ENCODE peak calls at places on chromosomes 12 and 14, in ten cellular contexts. D, A, E, C, Q, J, W, F, H and N are unnamed samples.

GRCh38 chr12:94171595-94171930 is 23.2 kb downstream of the PLXNC1 start:
- DNase-seq in C (no peak), D (no peak), J (no peak), Q (peak), W (no peak), A (peak), H (no peak), E (no peak), F (no peak), N (no peak)

GRCh38 chr12:94644141-94644575 is 6.2 kb downstream of the TMCC3 start:
- DNase-seq in D (no peak), H (no peak), J (no peak), F (no peak), C (peak), W (no peak), Q (peak), A (peak), E (no peak), N (no peak)

GRCh38 chr12:118922405-118922804 is 58.9 kb upstream of the SRRM4 start:
- DNase-seq in E (no peak), F (no peak), C (no peak), J (no peak), D (no peak), A (no peak), Q (no peak), H (no peak), W (no peak), N (peak)

GRCh38 chr14:73662439-73663056 is 17.8 kb downstream of the DNAL1 start:
- DNase-seq in E (peak), C (no peak), J (no peak), W (no peak), H (peak), D (no peak), A (peak), F (no peak), Q (peak), N (peak)

GRCh38 chr14:100539766-100540140 is 47.5 kb downstream of the BEGAIN start:
- DNase-seq in A (no peak), J (no peak), D (no peak), C (no peak), F (no peak), E (no peak), Q (no peak), H (no peak), W (no peak), N (no peak)

GRCh38 chr12:54060975-54061778 is 7.5 kb downstream of the HOXC4 start:
- DNase-seq in D (no peak), F (no peak), E (no peak), C (no peak), H (no peak), J (no peak), A (peak), W (no peak), Q (no peak), N (no peak)

GRCh38 chr12:11810962-11811361 is 161.5 kb downstream of the ETV6 start:
- DNase-seq in Q (no peak), F (no peak), C (no peak), J (no peak), E (no peak), D (no peak), A (no peak), H (no peak), W (no peak), N (no peak)

GRCh38 chr14:32559595-32559994 is 230.5 kb downstream of the AKAP6 start:
- DNase-seq in A (no peak), C (no peak), E (no peak), Q (no peak), H (no peak), W (no peak), F (no peak), D (no peak), J (no peak), N (no peak)

GRCh38 chr14:79011091-79011919 is 841.1 kb downstream of the NRXN3 start:
- DNase-seq in C (no peak), H (peak), A (peak), D (no peak), J (no peak), F (peak), W (no peak), E (peak), Q (peak), N (peak)

GRCh38 chr12:89709994-89710872 is 1.6 kb upstream of the ATP2B1 start:
- DNase-seq in A (peak), Q (peak), W (no peak), D (peak), F (no peak), C (peak), E (peak), H (peak), J (peak), N (peak)

GRCh38 chr12:76878045-76878898 is 547 bp downstream of the CSRP2 start:
- DNase-seq in W (no peak), E (peak), Q (no peak), D (no peak), J (no peak), F (no peak), H (peak), C (no peak), A (peak), N (peak)

GRCh38 chr12:111409403-111410228 is 3.9 kb downstream of the SH2B3 start:
- DNase-seq in F (no peak), W (no peak), D (no peak), A (peak), C (no peak), Q (peak), H (peak), J (no peak), E (no peak), N (no peak)

GRCh38 chr12:49671051-49671765 is 36.0 kb downstream of the FMNL3 start:
- DNase-seq in W (no peak), A (no peak), D (no peak), H (no peak), C (peak), Q (no peak), J (peak), F (no peak), E (no peak), N (no peak)

GRCh38 chr12:82857911-82858533 is 171.3 kb downstream of the TMTC2 start:
- DNase-seq in H (no peak), A (no peak), F (no peak), W (no peak), Q (no peak), C (no peak), J (no peak), E (no peak), D (no peak), N (no peak)

GRCh38 chr12:124044809-124045321 is 71.8 kb downstream of the ZNF664 start:
- DNase-seq in Q (no peak), E (no peak), H (no peak), W (no peak), D (no peak), J (peak), F (no peak), A (no peak), C (no peak), N (no peak)

GRCh38 chr12:120719496-120720233 is 6.0 kb upstream of the ACADS start:
- DNase-seq in E (no peak), F (no peak), H (no peak), Q (no peak), W (no peak), A (no peak), C (no peak), J (no peak), D (no peak), N (no peak)

GRCh38 chr14:102731871-102732800 is 45.1 kb upstream of the TRAF3 start:
- DNase-seq in J (no peak), F (no peak), Q (no peak), W (no peak), D (no peak), C (no peak), A (no peak), H (no peak), E (no peak), N (no peak)